ENCODE peak calls at places on chromosome X, in nine cellular contexts. H is cardiac fibroblast, T is A549, B is chondrocyte, C is lower lobe of right lung, I is endothelial cell, E is GM12865, Y is psoas muscle, Q is foreskin fibroblast. G is an unnamed sample.

GRCh38 chrX:50067435-50068292 is 133.1 kb downstream of the AKAP4 start:
- DNase-seq in H (peak; percentile 34), T (peak; percentile 26), B (no peak), C (peak; percentile 28), I (peak; percentile 28), E (no peak), Y (no peak), Q (peak; percentile 18), G (no peak)

GRCh38 chrX:48631376-48632090 is 34.2 kb downstream of the WDR13 start:
- DNase-seq in H (peak; percentile 94), T (peak; percentile 91), B (no peak), C (peak; percentile 75), I (peak; percentile 73), E (peak; percentile 85), Y (peak; percentile 73), Q (peak; percentile 92), G (peak; percentile 83)

GRCh38 chrX:10106801-10107200 is 50.0 kb upstream of the CLCN4 start:
- DNase-seq in H (no peak), T (no peak), B (no peak), C (no peak), I (no peak), E (peak; percentile 87), Y (no peak), Q (no peak), G (no peak)

GRCh38 chrX:150052226-150052625 is 113.9 kb upstream of the EOLA2 start:
- DNase-seq in H (no peak), T (no peak), B (no peak), C (no peak), I (no peak), E (no peak), Y (no peak), Q (no peak), G (no peak)

GRCh38 chrX:119093991-119094741 is 21.4 kb downstream of the CT47C1 start:
- DNase-seq in H (no peak), T (peak; percentile 37), B (no peak), C (no peak), I (no peak), E (no peak), Y (no peak), Q (peak; percentile 14), G (no peak)

GRCh38 chrX:46916273-46916672 is 4.1 kb downstream of the JADE3 start:
- DNase-seq in H (no peak), T (no peak), B (no peak), C (no peak), I (no peak), E (no peak), Y (no peak), Q (no peak), G (no peak)

GRCh38 chrX:19602866-19603620 is 87.7 kb upstream of the MAP3K15 start:
- DNase-seq in H (peak; percentile 33), T (peak; percentile 76), B (no peak), C (no peak), I (no peak), E (no peak), Y (peak; percentile 51), Q (peak; percentile 51), G (no peak)

GRCh38 chrX:123489011-123489410 is 243.8 kb downstream of the THOC2 start:
- DNase-seq in H (peak; percentile 13), T (no peak), B (no peak), C (no peak), I (no peak), E (no peak), Y (no peak), Q (peak; percentile 52), G (no peak)

GRCh38 chrX:37767438-37767837 is 12.4 kb upstream of the CYBB start:
- DNase-seq in H (no peak), T (no peak), B (no peak), C (no peak), I (no peak), E (no peak), Y (no peak), Q (no peak), G (no peak)

DNA sequence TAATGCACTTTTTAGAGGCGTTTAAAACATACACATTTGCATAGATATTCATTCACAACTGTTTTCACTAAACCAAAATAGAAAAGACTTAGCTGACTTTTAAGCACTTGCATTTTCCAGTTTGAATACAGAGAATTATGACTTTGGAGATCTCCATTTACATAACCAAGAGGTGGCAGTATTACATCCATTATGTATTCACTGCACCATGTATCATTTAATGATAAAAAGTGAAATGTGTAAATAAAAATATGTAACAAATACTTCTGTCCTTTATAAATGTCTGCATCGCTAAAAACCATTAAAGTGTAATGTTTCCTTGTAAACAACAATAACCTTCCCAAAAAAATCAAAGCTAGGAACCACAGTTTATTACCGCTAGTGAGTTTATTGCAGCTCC is 413.2 kb downstream of the FGF13 start:
- DNase-seq in H (no peak), T (no peak), B (no peak), C (no peak), I (no peak), E (no peak), Y (no peak), Q (no peak), G (no peak)
- TF ChIP-seq CTCF in H (no peak), T (no peak), B (peak; percentile 21), C (no peak), I (no peak), E (no peak), Y (peak; percentile 13), Q (no peak), G (no peak)

GRCh38 chrX:74613350-74614192 is 853 bp downstream of the RLIM start:
- DNase-seq in H (peak; percentile 49), T (peak; percentile 44), B (no peak), C (peak; percentile 33), I (no peak), E (peak; percentile 37), Y (no peak), Q (peak; percentile 20), G (no peak)
- TF ChIP-seq CTCF in H (peak; percentile 6), T (peak; percentile 8), B (peak; percentile 26), C (no peak), I (no peak), E (peak; percentile 1), Y (no peak), Q (no peak), G (no peak)

GRCh38 chrX:56729152-56729557 is at the start of gene NBDY:
- DNase-seq in H (peak; percentile 50), T (peak; percentile 75), B (peak; percentile 65), C (no peak), I (peak; percentile 18), E (peak; percentile 57), Y (peak; percentile 48), Q (peak; percentile 65), G (no peak)

GRCh38 chrX:56738670-56739069 is 9.6 kb downstream of the NBDY start:
- DNase-seq in H (no peak), T (no peak), B (no peak), C (no peak), I (no peak), E (no peak), Y (no peak), Q (no peak), G (no peak)

GRCh38 chrX:56728752-56729151 is 291 bp upstream of the NBDY start:
- DNase-seq in H (peak; percentile 14), T (peak; percentile 55), B (no peak), C (no peak), I (no peak), E (peak; percentile 28), Y (no peak), Q (peak; percentile 48), G (no peak)

GRCh38 chrX:56736219-56736618 is 7.2 kb downstream of the NBDY start:
- DNase-seq in H (no peak), T (no peak), B (no peak), C (no peak), I (no peak), E (no peak), Y (no peak), Q (no peak), G (no peak)

DNA sequence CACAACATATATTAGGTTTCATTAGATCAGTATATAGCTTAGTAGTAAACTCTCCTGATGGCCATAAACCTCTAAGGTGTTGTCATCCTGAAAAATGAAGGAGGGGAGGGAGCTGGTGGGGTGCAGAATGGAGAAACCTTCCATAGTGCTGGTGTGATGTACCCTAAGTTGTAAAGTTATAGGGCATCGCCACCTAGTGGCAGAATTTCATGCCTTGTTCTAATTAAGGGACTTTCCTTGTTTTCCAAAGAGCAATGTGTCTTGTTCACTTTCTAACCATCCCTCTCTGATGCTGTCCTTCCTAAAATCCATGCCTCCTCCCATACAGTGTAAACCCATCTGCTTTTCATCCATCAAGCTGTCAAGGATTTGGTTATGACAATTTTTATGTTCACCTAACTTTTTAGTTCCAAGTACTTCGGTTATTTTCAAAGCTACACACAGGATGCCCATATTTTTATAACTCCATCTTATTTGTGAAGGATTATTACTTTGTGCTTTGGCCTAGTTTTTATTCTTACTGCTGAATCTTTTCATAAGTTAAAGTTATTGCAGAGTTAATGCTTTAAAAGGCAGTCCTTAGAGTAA is 4.5 kb downstream of the NBDY start:
- DNase-seq in H (peak; percentile 35), T (peak; percentile 53), B (no peak), C (no peak), I (peak; percentile 47), E (peak; percentile 49), Y (no peak), Q (peak; percentile 53), G (peak; percentile 23)
- TF ChIP-seq CTCF in H (peak; percentile 33), T (peak; percentile 61), B (peak; percentile 81), C (peak; percentile 51), I (peak; percentile 72), E (peak; percentile 55), Y (peak; percentile 68), Q (peak; percentile 40), G (peak; percentile 60)

DNA sequence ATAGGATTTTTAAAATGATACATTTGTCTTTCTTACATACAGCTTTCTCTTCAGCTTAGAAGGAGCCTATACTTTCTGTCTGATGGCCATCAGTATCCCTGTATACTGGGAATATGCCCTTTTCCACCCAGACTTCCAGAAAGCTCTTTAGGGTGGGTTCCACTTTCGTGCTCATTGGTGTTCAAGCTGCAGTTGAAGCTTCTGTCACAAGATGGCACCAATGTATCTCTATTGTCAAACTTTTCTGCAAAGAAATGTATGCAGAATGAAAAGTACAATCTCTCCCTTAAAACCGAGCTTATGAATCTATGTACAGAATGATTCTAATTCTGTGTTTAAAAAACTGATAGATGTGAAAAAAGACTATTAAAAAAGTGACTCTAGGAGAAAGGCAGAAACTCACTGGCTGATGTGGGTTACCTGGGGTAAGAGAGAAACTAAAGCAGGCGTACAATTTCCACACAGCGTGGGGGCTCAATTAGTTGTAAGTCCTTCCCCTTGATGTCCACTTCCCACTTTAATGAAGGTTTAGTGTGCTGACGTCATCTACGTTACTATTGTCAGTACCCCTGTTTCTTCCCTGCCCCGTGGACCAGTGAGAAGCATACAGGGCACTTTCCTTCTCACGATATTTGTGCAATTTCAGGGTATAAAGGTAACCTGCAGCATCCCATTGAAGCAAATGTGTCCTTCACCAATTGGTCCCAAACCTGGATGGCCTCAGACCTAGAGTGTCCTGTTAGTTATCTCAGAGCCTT is 57.3 kb upstream of the TCEAL2 start:
- DNase-seq in H (peak; percentile 13), T (peak; percentile 24), B (no peak), C (no peak), I (peak; percentile 26), E (peak; percentile 20), Y (no peak), Q (peak; percentile 18), G (peak; percentile 7)
- TF ChIP-seq CTCF in H (peak; percentile 45), T (peak; percentile 45), B (peak; percentile 78), C (peak; percentile 39), I (no peak), E (peak; percentile 39), Y (peak; percentile 62), Q (peak; percentile 23), G (peak; percentile 26)

GRCh38 chrX:33336783-33337182 is 125.4 kb upstream of the DMD start:
- DNase-seq in H (peak; percentile 44), T (peak; percentile 6), B (no peak), C (no peak), I (no peak), E (peak; percentile 0), Y (no peak), Q (peak; percentile 0), G (no peak)
- TF ChIP-seq CTCF in H (peak; percentile 42), T (no peak), B (peak; percentile 90), C (peak; percentile 27), I (no peak), E (no peak), Y (peak; percentile 51), Q (no peak), G (peak; percentile 16)

G was measured in GM13976.